ENCODE peak calls at places on chromosomes 11 and 22, in five cellular contexts. A is esophagus muscularis mucosa, C is ovary, F is sigmoid colon, P is A549. E is an unnamed sample.

GRCh38 chr11:8354622-8355417 is 91.1 kb upstream of the LMO1 start:
- DNase-seq in C (no peak), F (no peak), A (no peak), P (no peak), E (no peak)

GRCh38 chr11:73729594-73730206 is 31.2 kb downstream of the RAB6A start:
- DNase-seq in C (no peak), F (no peak), P (peak; percentile 28), A (no peak), E (no peak)

GRCh38 chr22:41909290-41910049 is 5.4 kb downstream of the SHISA8 start:
- DNase-seq in C (no peak), F (no peak), P (no peak), A (no peak), E (peak; percentile 63)

GRCh38 chr11:26193714-26194373 is 138.1 kb upstream of the ANO3 start:
- DNase-seq in A (no peak), P (no peak), F (no peak), C (no peak), E (no peak)

GRCh38 chr22:28873183-28873964 is 10.0 kb upstream of the ZNRF3 start:
- DNase-seq in P (no peak), C (no peak), F (no peak), A (no peak), E (no peak)

GRCh38 chr22:49269371-49269770 is 558.3 kb downstream of the BRD1 start:
- DNase-seq in F (no peak), P (no peak), C (no peak), A (no peak), E (no peak)

GRCh38 chr11:13831707-13832106 is 130.8 kb upstream of the SPON1 start:
- DNase-seq in A (peak; percentile 75), P (no peak), C (no peak), F (no peak), E (no peak)

GRCh38 chr11:94750319-94751215 is 17.6 kb upstream of the AMOTL1 start:
- DNase-seq in C (no peak), P (no peak), A (no peak), F (no peak), E (no peak)

GRCh38 chr11:116606060-116606459 is 166.7 kb downstream of the BUD13 start:
- DNase-seq in C (no peak), F (no peak), A (no peak), P (no peak), E (no peak)

GRCh38 chr22:20432244-20432686 is 5.4 kb downstream of the SCARF2 start:
- DNase-seq in F (peak; percentile 56), C (no peak), P (no peak), A (no peak), E (peak; percentile 51)

GRCh38 chr11:49995559-49995958 is 13.2 kb upstream of the OR4C12 start:
- DNase-seq in C (no peak), F (no peak), P (no peak), A (no peak), E (no peak)

GRCh38 chr11:61281581-61282250 is 13.4 kb downstream of the VWCE start:
- DNase-seq in A (no peak), P (peak; percentile 65), F (peak; percentile 71), C (peak; percentile 82), E (no peak)

GRCh38 chr11:122095950-122096942 is 19.8 kb downstream of the BLID start:
- DNase-seq in A (no peak), C (no peak), P (no peak), F (no peak), E (no peak)

GRCh38 chr22:22857607-22858558 is 29.7 kb upstream of the IGLL5 start:
- DNase-seq in C (no peak), A (peak; percentile 82), P (no peak), F (no peak), E (peak; percentile 57)

GRCh38 chr22:26322179-26322905 is 106.7 kb upstream of the ASPHD2 start:
- DNase-seq in C (no peak), A (no peak), F (no peak), P (no peak), E (no peak)

GRCh38 chr22:27258773-27259172 is 542.8 kb downstream of the MN1 start:
- DNase-seq in P (no peak), C (no peak), A (no peak), F (no peak), E (no peak)

GRCh38 chr22:40416636-40417035 is 46.2 kb downstream of the SGSM3 start:
- DNase-seq in A (no peak), C (no peak), P (no peak), F (no peak), E (no peak)

GRCh38 chr11:118908931-118909618 is 16.7 kb downstream of the BCL9L start:
- DNase-seq in C (peak; percentile 93), A (peak; percentile 94), F (peak; percentile 97), P (no peak), E (no peak)

GRCh38 chr11:74249496-74249895 is 61.9 kb downstream of the P4HA3 start:
- DNase-seq in C (no peak), P (no peak), A (no peak), F (no peak), E (no peak)

DNA sequence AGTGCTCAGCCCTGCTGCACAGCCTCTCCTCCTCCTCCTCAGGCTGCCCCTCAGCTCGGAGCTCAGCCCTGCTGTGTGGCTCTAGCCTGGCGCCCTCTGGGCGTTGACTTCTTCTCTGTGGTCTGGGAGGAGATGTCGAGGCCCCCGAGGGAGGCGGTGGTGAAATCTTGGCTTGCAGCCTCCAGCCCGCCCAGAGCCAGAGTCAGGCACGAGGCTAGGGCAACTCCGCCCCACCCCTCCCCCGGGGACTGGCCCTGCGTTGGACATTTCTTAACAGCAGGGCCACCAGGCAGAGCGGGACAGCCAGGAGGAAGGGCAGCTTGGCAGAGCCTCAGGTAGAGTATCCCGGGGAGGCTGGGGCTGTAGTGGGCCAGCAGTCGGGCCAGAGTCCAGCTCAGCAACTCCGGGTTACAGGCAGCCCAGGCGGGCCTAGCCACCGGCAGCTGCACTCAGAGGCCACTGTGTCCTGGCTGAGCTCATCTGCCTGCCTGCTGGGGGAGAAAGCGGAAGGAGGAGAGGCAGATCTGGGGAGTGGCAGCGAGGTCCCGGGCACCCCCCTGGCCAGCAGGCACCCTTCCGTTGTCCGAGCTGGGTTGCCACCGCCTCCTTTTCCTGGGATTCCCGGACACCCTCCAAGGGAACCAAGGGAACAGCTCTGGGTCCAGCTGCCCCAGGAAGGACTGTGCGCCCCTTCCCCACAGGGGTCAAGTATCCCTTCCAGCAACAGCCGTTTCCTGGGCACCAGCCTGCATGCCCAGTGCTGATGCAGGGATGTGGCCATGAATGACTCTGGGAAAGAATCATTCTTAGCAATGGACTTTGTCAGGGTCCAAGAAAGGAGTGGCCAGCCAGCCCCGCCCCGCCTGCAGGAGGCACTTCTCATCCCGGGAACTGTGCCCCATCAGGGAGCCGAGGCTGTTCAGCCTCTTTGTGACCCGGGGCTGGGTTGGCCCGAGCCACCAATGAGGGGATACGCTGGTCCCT is at the start of gene ALDH3B1:
- DNase-seq in C (peak; percentile 82), P (peak; percentile 81), A (peak; percentile 97), F (peak; percentile 96), E (peak; percentile 97)
- TF ChIP-seq POLR2A in C (no peak), P (peak; percentile 85), A (no peak), F (peak; percentile 15), E (peak; percentile 46)

GRCh38 chr11:29490951-29491350 is 525.9 kb downstream of the KCNA4 start:
- DNase-seq in F (no peak), P (no peak), C (no peak), A (no peak), E (no peak)
- TF ChIP-seq EP300 in F (no peak), P (no peak), C (no peak), A (no peak), E (no peak)

DNA sequence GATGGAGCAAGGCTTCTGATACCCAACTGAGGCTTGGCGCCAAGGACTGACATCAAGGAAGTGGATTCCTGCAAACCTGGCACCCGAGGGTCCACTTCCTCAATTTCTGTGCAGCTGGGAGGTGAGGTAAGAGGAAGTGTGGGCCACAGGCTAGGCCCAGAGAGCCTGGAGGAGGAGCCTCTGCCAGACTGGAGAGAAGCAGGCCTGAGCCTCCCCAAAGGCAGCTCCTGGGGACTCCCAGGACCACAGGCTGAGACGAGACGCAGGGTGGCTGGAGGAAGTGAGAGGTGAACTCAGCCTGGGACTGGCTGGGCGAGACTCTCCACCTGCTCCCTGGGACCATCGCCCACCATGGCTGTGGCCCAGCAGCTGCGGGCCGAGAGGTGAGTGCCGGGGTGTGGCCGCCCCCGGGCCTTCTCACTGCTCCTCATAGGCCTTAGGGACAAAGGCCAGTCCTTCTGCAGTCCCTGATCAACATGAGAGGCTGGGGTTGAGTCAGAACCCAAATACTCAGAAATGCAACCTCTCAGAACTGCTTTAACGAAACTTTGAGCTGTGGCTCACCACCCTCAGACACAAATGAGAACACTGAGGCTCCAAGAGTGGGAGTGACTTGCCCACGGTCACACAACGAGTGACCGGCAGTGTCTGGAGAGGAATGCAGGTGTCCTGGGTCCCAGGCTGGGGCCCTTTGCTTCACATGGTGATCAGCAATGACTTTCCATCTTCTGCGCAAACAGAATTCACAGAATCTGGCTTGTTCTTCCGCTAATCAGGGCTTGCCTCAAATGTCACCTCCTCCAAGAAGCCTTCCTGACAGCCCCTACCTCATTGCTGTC is at the start of gene NCF4:
- DNase-seq in P (no peak), F (peak; percentile 87), C (no peak), A (no peak), E (peak; percentile 79)
- TF ChIP-seq POLR2A in P (no peak), F (no peak), C (no peak), A (no peak), E (no peak)

DNA sequence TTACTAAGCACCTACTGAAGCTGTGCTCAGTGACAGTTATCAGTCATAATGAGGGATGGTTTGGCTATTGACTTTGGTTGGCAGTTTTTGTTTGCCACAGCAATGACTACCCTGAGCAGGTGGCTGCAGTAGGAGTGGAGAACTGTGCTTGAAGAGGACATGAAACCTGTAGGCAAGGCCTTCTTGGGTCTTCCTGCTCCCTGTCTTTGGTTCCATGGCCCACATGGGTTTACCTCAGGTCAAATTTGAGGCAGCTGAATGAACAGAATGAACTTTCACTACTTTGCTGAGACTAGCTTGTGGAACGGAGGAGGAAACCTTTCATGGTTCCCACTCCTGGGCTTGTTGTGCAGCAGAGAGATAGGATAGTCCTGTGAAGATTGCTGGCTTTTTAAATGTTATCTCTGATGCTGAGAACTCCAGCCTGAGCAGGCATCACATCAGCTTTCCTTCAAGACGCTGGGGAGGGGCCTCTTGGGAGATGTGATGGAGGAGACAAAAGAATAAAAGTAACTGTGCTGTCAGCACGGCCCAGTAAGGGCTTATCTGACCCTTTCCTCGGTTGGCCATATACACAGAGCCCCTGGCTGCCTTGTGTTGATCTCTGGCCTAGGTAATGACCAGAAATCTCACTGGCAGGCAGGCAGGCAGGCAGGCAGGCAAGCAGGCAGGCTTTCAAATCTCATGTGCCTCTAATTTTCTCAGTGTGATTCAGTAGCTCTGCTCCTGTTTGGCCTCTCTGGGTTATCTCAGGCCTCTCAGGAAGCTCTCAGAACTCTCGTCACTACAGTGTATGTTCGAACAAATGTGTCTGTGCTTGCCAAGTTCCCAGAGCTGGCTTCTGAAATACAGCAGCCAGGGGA is 12.0 kb downstream of the STIM1 start:
- DNase-seq in P (no peak), C (no peak), F (no peak), A (no peak), E (no peak)
- TF ChIP-seq EP300 in P (no peak), C (no peak), F (no peak), A (no peak), E (no peak)

DNA sequence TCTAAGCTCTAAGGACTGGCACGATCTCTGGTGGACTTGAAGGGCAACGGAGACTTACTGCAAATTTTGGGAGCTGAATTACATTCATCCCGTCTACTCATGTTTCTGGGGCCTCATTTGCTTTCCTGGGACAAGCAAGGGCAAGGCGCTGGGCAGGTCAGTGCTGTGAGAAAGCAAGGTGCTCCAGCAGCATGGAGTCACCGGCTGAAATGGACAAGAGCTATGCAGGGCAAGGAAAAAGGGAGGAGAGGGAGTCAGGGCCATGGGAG is 25.6 kb downstream of the FLI1 start:
- DNase-seq in C (no peak), F (no peak), P (no peak), A (no peak), E (no peak)
- TF ChIP-seq POLR2A in C (no peak), F (no peak), P (no peak), A (no peak), E (no peak)

GRCh38 chr11:43916621-43917020 is 25.8 kb upstream of the C11orf96 start:
- DNase-seq in P (no peak), F (no peak), C (no peak), A (no peak), E (no peak)
- TF ChIP-seq EP300 in P (no peak), F (no peak), C (no peak), A (no peak), E (no peak)

E was measured in suprapubic skin.